ENCODE peak calls at places on chromosomes 2 and 18, in seven cellular contexts. M is stimulated activated CD8-positive, alpha-beta memory T cell treated with anti-CD3 and anti-CD28 coated beads, Interleukin-15, amount 100 ng/mL, for 4 hours; O is CD4-positive, CD25-positive, alpha-beta regulatory T cell; F is activated effector memory CD4-positive, alpha-beta T cell treated with Interleukin-2 at 50 U/mL for 16 hours; I is progenitor cell of endocrine pancreas; C is mucosa of gallbladder; K is iris pigment epithelial cell. D is an unnamed sample.

GRCh38 chr2:50582164-50582563 is 449.8 kb downstream of the NRXN1 start:
- DNase-seq in M (no peak), O (no peak), F (no peak), I (no peak), C (no peak), K (no peak), D (no peak)

GRCh38 chr2:126876631-126877030 is 22.1 kb upstream of the TEX51 start:
- DNase-seq in M (no peak), O (no peak), F (no peak), I (no peak), C (no peak), K (no peak), D (no peak)

GRCh38 chr2:101310591-101311389 is 2.3 kb upstream of the RNF149 start:
- DNase-seq in M (no peak), O (no peak), F (no peak), I (no peak), C (no peak), K (no peak), D (no peak)

GRCh38 chr2:110097506-110098220 is 18.0 kb downstream of the MALL start:
- DNase-seq in M (no peak), O (no peak), F (no peak), I (no peak), C (no peak), K (no peak), D (no peak)

GRCh38 chr18:49751427-49752094 is 61.8 kb downstream of the ACAA2 start:
- DNase-seq in M (no peak), O (no peak), F (no peak), I (no peak), C (no peak), K (no peak), D (no peak)

GRCh38 chr18:9961031-9961430 is 47.2 kb downstream of the VAPA start:
- DNase-seq in M (no peak), O (no peak), F (no peak), I (no peak), C (no peak), K (peak), D (no peak)

GRCh38 chr2:85917887-85918795 is 29.4 kb upstream of the ST3GAL5 start:
- DNase-seq in M (no peak), O (no peak), F (no peak), I (no peak), C (no peak), K (no peak), D (no peak)

GRCh38 chr2:170747921-170748320 is 22.3 kb upstream of the ERICH2 start:
- DNase-seq in M (no peak), O (no peak), F (no peak), I (no peak), C (no peak), K (peak), D (no peak)

GRCh38 chr2:186543561-186544131 is 46.2 kb upstream of the ITGAV start:
- DNase-seq in M (no peak), O (no peak), F (no peak), I (no peak), C (no peak), K (peak), D (no peak)

GRCh38 chr2:154603682-154604081 is 94.8 kb upstream of the KCNJ3 start:
- DNase-seq in M (no peak), O (no peak), F (no peak), I (no peak), C (no peak), K (no peak), D (no peak)

GRCh38 chr18:23800902-23801301 is 111.6 kb downstream of the LAMA3 start:
- DNase-seq in M (no peak), O (no peak), F (no peak), I (no peak), C (no peak), K (no peak), D (no peak)

GRCh38 chr2:23555944-23556343 is 171.0 kb downstream of the KLHL29 start:
- DNase-seq in M (no peak), O (no peak), F (no peak), I (no peak), C (no peak), K (no peak), D (no peak)

GRCh38 chr2:237686659-237687136 is 59.3 kb downstream of the LRRFIP1 start:
- DNase-seq in M (no peak), O (no peak), F (no peak), I (no peak), C (no peak), K (peak), D (no peak)

GRCh38 chr2:145007673-145008263 is 487.8 kb upstream of the ZEB2 start:
- DNase-seq in M (no peak), O (no peak), F (no peak), I (no peak), C (no peak), K (peak), D (no peak)

D was measured in activated gamma-delta T cell.